ENCODE peak calls at places on chromosome 15, in nine cellular contexts. S, Y, N, U, V, M, C, T and I are unnamed samples.

GRCh38 chr15:60043744-60044435 is 39.8 kb downstream of the FOXB1 start:
- DNase-seq in S (no peak), Y (no peak), N (no peak), U (no peak), V (no peak), M (no peak), C (peak; percentile 35), T (no peak), I (no peak)

GRCh38 chr15:38193496-38193895 is 59.1 kb upstream of the SPRED1 start:
- DNase-seq in S (no peak), Y (no peak), N (no peak), U (no peak), V (no peak), M (no peak), C (no peak), T (no peak), I (no peak)

GRCh38 chr15:39281094-39281493 is 299.8 kb upstream of the THBS1 start:
- DNase-seq in S (no peak), Y (no peak), N (peak; percentile 92), U (no peak), V (no peak), M (no peak), C (no peak), T (no peak), I (no peak)

GRCh38 chr15:99495430-99496301 is 70.1 kb upstream of the MEF2A start:
- DNase-seq in S (no peak), Y (no peak), N (peak; percentile 25), U (no peak), V (no peak), M (no peak), C (no peak), T (no peak), I (no peak)

GRCh38 chr15:73697033-73697467 is 12.9 kb downstream of the CD276 start:
- DNase-seq in S (peak; percentile 74), Y (peak; percentile 99), N (peak; percentile 95), U (peak; percentile 86), V (peak; percentile 83), M (no peak), C (peak; percentile 86), T (peak; percentile 66), I (peak; percentile 14)

GRCh38 chr15:43463998-43464397 is 29.0 kb downstream of the TP53BP1 start:
- DNase-seq in S (no peak), Y (no peak), N (no peak), U (no peak), V (no peak), M (no peak), C (no peak), T (no peak), I (no peak)

GRCh38 chr15:48602358-48603122 is 43.0 kb downstream of the FBN1 start:
- DNase-seq in S (no peak), Y (no peak), N (peak; percentile 90), U (no peak), V (no peak), M (no peak), C (peak; percentile 91), T (no peak), I (no peak)

GRCh38 chr15:39301589-39301999 is 279.3 kb upstream of the THBS1 start:
- DNase-seq in S (no peak), Y (no peak), N (peak; percentile 63), U (no peak), V (peak; percentile 50), M (no peak), C (no peak), T (no peak), I (no peak)